ENCODE peak calls at places on chromosomes 6 and 20, in eight cellular contexts. One of them, this sample, is unnamed.

GRCh38 chr20:20641783-20642182 is 70.7 kb downstream of the RALGAPA2 start:
- DNase-seq in AG04450: no peak
- DNase-seq in kidney epithelial cell: no peak
- DNase-seq in PC-3: no peak
- DNase-seq in bronchial epithelial cell: no peak
- DNase-seq in AG09309: no peak
- DNase-seq in heart right ventricle: no peak
- DNase-seq in fibroblast of mammary gland: no peak
- DNase-seq in this sample: no peak

GRCh38 chr6:134235937-134236751 is 81.8 kb downstream of the SGK1 start:
- DNase-seq in fibroblast of mammary gland: peak; percentile 76
- DNase-seq in AG04450: peak; percentile 29
- DNase-seq in heart right ventricle: no peak
- DNase-seq in PC-3: peak; percentile 56
- DNase-seq in AG09309: no peak
- DNase-seq in kidney epithelial cell: peak; percentile 70
- DNase-seq in bronchial epithelial cell: peak; percentile 90
- DNase-seq in this sample: no peak

GRCh38 chr6:89596056-89596455 is 42.5 kb downstream of the LYRM2 start:
- DNase-seq in kidney epithelial cell: no peak
- DNase-seq in bronchial epithelial cell: no peak
- DNase-seq in AG09309: no peak
- DNase-seq in PC-3: no peak
- DNase-seq in fibroblast of mammary gland: no peak
- DNase-seq in AG04450: no peak
- DNase-seq in heart right ventricle: no peak
- DNase-seq in this sample: no peak

GRCh38 chr20:32227744-32228688 is 20.3 kb downstream of the POFUT1 start:
- DNase-seq in PC-3: no peak
- DNase-seq in kidney epithelial cell: no peak
- DNase-seq in AG04450: no peak
- DNase-seq in heart right ventricle: peak; percentile 31
- DNase-seq in fibroblast of mammary gland: no peak
- DNase-seq in bronchial epithelial cell: no peak
- DNase-seq in AG09309: peak; percentile 23
- DNase-seq in this sample: no peak

GRCh38 chr20:6277661-6278060 is 154.8 kb upstream of the FERMT1 start:
- DNase-seq in fibroblast of mammary gland: no peak
- DNase-seq in AG09309: no peak
- DNase-seq in PC-3: no peak
- DNase-seq in heart right ventricle: no peak
- DNase-seq in AG04450: no peak
- DNase-seq in kidney epithelial cell: no peak
- DNase-seq in bronchial epithelial cell: no peak
- DNase-seq in this sample: no peak

GRCh38 chr20:62765021-62765420 is 31.3 kb upstream of the MRGBP start:
- DNase-seq in AG04450: no peak
- DNase-seq in PC-3: no peak
- DNase-seq in fibroblast of mammary gland: no peak
- DNase-seq in kidney epithelial cell: no peak
- DNase-seq in heart right ventricle: no peak
- DNase-seq in AG09309: no peak
- DNase-seq in bronchial epithelial cell: no peak
- DNase-seq in this sample: no peak

GRCh38 chr6:69422474-69422873 is 374.3 kb downstream of the LMBRD1 start:
- DNase-seq in AG09309: no peak
- DNase-seq in fibroblast of mammary gland: no peak
- DNase-seq in bronchial epithelial cell: no peak
- DNase-seq in PC-3: no peak
- DNase-seq in kidney epithelial cell: no peak
- DNase-seq in heart right ventricle: no peak
- DNase-seq in AG04450: no peak
- DNase-seq in this sample: no peak

GRCh38 chr6:75272145-75272840 is 12.3 kb downstream of the TMEM30A start:
- DNase-seq in PC-3: no peak
- DNase-seq in bronchial epithelial cell: peak; percentile 72
- DNase-seq in AG09309: peak; percentile 29
- DNase-seq in kidney epithelial cell: peak; percentile 38
- DNase-seq in heart right ventricle: no peak
- DNase-seq in AG04450: no peak
- DNase-seq in fibroblast of mammary gland: peak; percentile 83
- DNase-seq in this sample: no peak

GRCh38 chr6:41226752-41227151 is 1.4 kb upstream of the TREML4 start:
- DNase-seq in fibroblast of mammary gland: no peak
- DNase-seq in PC-3: peak; percentile 22
- DNase-seq in bronchial epithelial cell: peak; percentile 5
- DNase-seq in AG04450: no peak
- DNase-seq in AG09309: no peak
- DNase-seq in heart right ventricle: no peak
- DNase-seq in kidney epithelial cell: no peak
- DNase-seq in this sample: no peak

GRCh38 chr6:34295721-34296120 is 46.9 kb upstream of the SMIM29 start:
- DNase-seq in kidney epithelial cell: peak; percentile 52
- DNase-seq in AG04450: peak; percentile 6
- DNase-seq in heart right ventricle: no peak
- DNase-seq in AG09309: no peak
- DNase-seq in PC-3: no peak
- DNase-seq in bronchial epithelial cell: no peak
- DNase-seq in fibroblast of mammary gland: no peak
- DNase-seq in this sample: peak; percentile 25

GRCh38 chr20:23081263-23081811 is 4.8 kb downstream of the CD93 start:
- DNase-seq in AG04450: no peak
- DNase-seq in bronchial epithelial cell: no peak
- DNase-seq in PC-3: no peak
- DNase-seq in kidney epithelial cell: no peak
- DNase-seq in heart right ventricle: no peak
- DNase-seq in AG09309: no peak
- DNase-seq in fibroblast of mammary gland: no peak
- DNase-seq in this sample: no peak

GRCh38 chr6:139161169-139161568 is 26.3 kb downstream of the HECA start:
- DNase-seq in AG09309: no peak
- DNase-seq in kidney epithelial cell: peak; percentile 19
- DNase-seq in heart right ventricle: no peak
- DNase-seq in fibroblast of mammary gland: peak; percentile 61
- DNase-seq in AG04450: no peak
- DNase-seq in PC-3: no peak
- DNase-seq in bronchial epithelial cell: peak; percentile 61
- DNase-seq in this sample: peak; percentile 98

GRCh38 chr6:142784344-142784743 is 160.6 kb downstream of the HIVEP2 start:
- DNase-seq in fibroblast of mammary gland: peak; percentile 16
- DNase-seq in PC-3: no peak
- DNase-seq in AG09309: no peak
- DNase-seq in AG04450: no peak
- DNase-seq in heart right ventricle: no peak
- DNase-seq in kidney epithelial cell: no peak
- DNase-seq in bronchial epithelial cell: no peak
- DNase-seq in this sample: no peak

GRCh38 chr20:25007491-25008305 is 15.1 kb upstream of the APMAP start:
- DNase-seq in heart right ventricle: no peak
- DNase-seq in fibroblast of mammary gland: no peak
- DNase-seq in AG04450: no peak
- DNase-seq in bronchial epithelial cell: no peak
- DNase-seq in PC-3: no peak
- DNase-seq in kidney epithelial cell: no peak
- DNase-seq in AG09309: no peak
- DNase-seq in this sample: no peak

GRCh38 chr6:87407531-87407895 is 259 bp upstream of the CFAP206 start:
- DNase-seq in AG04450: no peak
- DNase-seq in heart right ventricle: no peak
- DNase-seq in AG09309: no peak
- DNase-seq in PC-3: peak; percentile 28
- DNase-seq in bronchial epithelial cell: peak; percentile 40
- DNase-seq in fibroblast of mammary gland: peak; percentile 41
- DNase-seq in kidney epithelial cell: no peak
- DNase-seq in this sample: no peak

GRCh38 chr6:90177544-90178293 is 118.9 kb downstream of the BACH2 start:
- DNase-seq in AG04450: no peak
- DNase-seq in heart right ventricle: no peak
- DNase-seq in fibroblast of mammary gland: no peak
- DNase-seq in PC-3: no peak
- DNase-seq in kidney epithelial cell: no peak
- DNase-seq in bronchial epithelial cell: no peak
- DNase-seq in AG09309: no peak
- DNase-seq in this sample: no peak

GRCh38 chr6:43401730-43402129 is 25.6 kb upstream of the ABCC10 start:
- DNase-seq in bronchial epithelial cell: no peak
- DNase-seq in AG04450: no peak
- DNase-seq in fibroblast of mammary gland: no peak
- DNase-seq in AG09309: no peak
- DNase-seq in heart right ventricle: no peak
- DNase-seq in kidney epithelial cell: no peak
- DNase-seq in PC-3: no peak
- DNase-seq in this sample: no peak

GRCh38 chr6:44100088-44100550 is 27.1 kb downstream of the MRPL14 start:
- DNase-seq in fibroblast of mammary gland: peak; percentile 31
- DNase-seq in kidney epithelial cell: no peak
- DNase-seq in bronchial epithelial cell: peak; percentile 39
- DNase-seq in AG04450: no peak
- DNase-seq in AG09309: no peak
- DNase-seq in PC-3: peak; percentile 67
- DNase-seq in heart right ventricle: no peak
- DNase-seq in this sample: peak; percentile 29

GRCh38 chr6:17923401-17923863 is 64.0 kb downstream of the KIF13A start:
- DNase-seq in heart right ventricle: no peak
- DNase-seq in AG09309: no peak
- DNase-seq in kidney epithelial cell: no peak
- DNase-seq in PC-3: no peak
- DNase-seq in AG04450: no peak
- DNase-seq in fibroblast of mammary gland: no peak
- DNase-seq in bronchial epithelial cell: no peak
- DNase-seq in this sample: no peak

DNA sequence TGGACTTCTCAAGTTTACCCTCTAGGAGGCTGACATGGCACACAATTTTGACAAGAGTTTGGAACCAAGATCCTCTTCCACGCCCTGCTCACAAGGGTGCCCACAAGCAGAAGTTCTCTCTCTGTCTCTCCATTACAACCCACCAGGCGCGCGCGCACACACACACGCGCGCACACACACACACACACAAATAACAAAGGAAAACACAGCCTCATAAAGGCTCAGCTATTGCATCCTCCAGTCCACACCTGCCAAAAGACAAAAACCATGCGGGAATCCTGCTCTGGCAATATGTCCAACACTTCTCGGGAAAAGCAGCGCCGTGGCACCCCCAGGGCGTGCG is 870 bp downstream of the PAK5 start:
- DNase-seq in AG09309: no peak
- DNase-seq in heart right ventricle: no peak
- DNase-seq in PC-3: no peak
- DNase-seq in kidney epithelial cell: no peak
- DNase-seq in fibroblast of mammary gland: no peak
- DNase-seq in bronchial epithelial cell: peak; percentile 1
- DNase-seq in AG04450: no peak
- DNase-seq in this sample: no peak
- H3K4me3 ChIP-seq in AG09309: no peak overlapping the region
- H3K4me3 ChIP-seq in heart right ventricle: no peak overlapping the region
- H3K4me3 ChIP-seq in PC-3: no peak overlapping the region
- H3K4me3 ChIP-seq in kidney epithelial cell: peak overlapping the region; percentile 28
- H3K4me3 ChIP-seq in fibroblast of mammary gland: no peak overlapping the region
- H3K4me3 ChIP-seq in bronchial epithelial cell: peak overlapping the region; percentile 42
- H3K4me3 ChIP-seq in AG04450: no peak overlapping the region
- H3K4me3 ChIP-seq in this sample: no peak overlapping the region

GRCh38 chr6:32945106-32945761 is 4.4 kb upstream of the HLA-DMB start:
- DNase-seq in AG09309: no peak
- DNase-seq in kidney epithelial cell: no peak
- DNase-seq in PC-3: no peak
- DNase-seq in bronchial epithelial cell: no peak
- DNase-seq in AG04450: no peak
- DNase-seq in heart right ventricle: no peak
- DNase-seq in fibroblast of mammary gland: peak; percentile 6
- DNase-seq in this sample: no peak

GRCh38 chr6:32942555-32942954 is 1.7 kb upstream of the HLA-DMB start:
- DNase-seq in kidney epithelial cell: no peak
- DNase-seq in PC-3: no peak
- DNase-seq in AG09309: no peak
- DNase-seq in AG04450: no peak
- DNase-seq in bronchial epithelial cell: no peak
- DNase-seq in fibroblast of mammary gland: no peak
- DNase-seq in heart right ventricle: no peak
- DNase-seq in this sample: no peak

GRCh38 chr6:32945953-32946352 is 5.1 kb upstream of the HLA-DMB start:
- DNase-seq in bronchial epithelial cell: no peak
- DNase-seq in fibroblast of mammary gland: no peak
- DNase-seq in heart right ventricle: no peak
- DNase-seq in AG09309: no peak
- DNase-seq in AG04450: no peak
- DNase-seq in PC-3: no peak
- DNase-seq in kidney epithelial cell: no peak
- DNase-seq in this sample: no peak

GRCh38 chr6:32944265-32944664 is 3.4 kb upstream of the HLA-DMB start:
- DNase-seq in fibroblast of mammary gland: no peak
- DNase-seq in bronchial epithelial cell: no peak
- DNase-seq in PC-3: no peak
- DNase-seq in AG09309: no peak
- DNase-seq in AG04450: no peak
- DNase-seq in kidney epithelial cell: no peak
- DNase-seq in heart right ventricle: no peak
- DNase-seq in this sample: peak; percentile 69

GRCh38 chr6:32943864-32944263 is 3.0 kb upstream of the HLA-DMB start:
- DNase-seq in bronchial epithelial cell: no peak
- DNase-seq in PC-3: no peak
- DNase-seq in kidney epithelial cell: no peak
- DNase-seq in heart right ventricle: no peak
- DNase-seq in AG09309: no peak
- DNase-seq in AG04450: no peak
- DNase-seq in fibroblast of mammary gland: no peak
- DNase-seq in this sample: no peak
- H3K4me3 ChIP-seq in bronchial epithelial cell: no peak overlapping the region
- H3K4me3 ChIP-seq in PC-3: no peak overlapping the region
- H3K4me3 ChIP-seq in kidney epithelial cell: no peak overlapping the region
- H3K4me3 ChIP-seq in heart right ventricle: no peak overlapping the region
- H3K4me3 ChIP-seq in AG09309: no peak overlapping the region
- H3K4me3 ChIP-seq in AG04450: no peak overlapping the region
- H3K4me3 ChIP-seq in fibroblast of mammary gland: no peak overlapping the region
- H3K4me3 ChIP-seq in this sample: peak overlapping the region; percentile 30

GRCh38 chr6:152948150-152948768 is 34.6 kb downstream of the FBXO5 start:
- DNase-seq in PC-3: peak; percentile 66
- DNase-seq in fibroblast of mammary gland: peak; percentile 64
- DNase-seq in AG04450: peak; percentile 3
- DNase-seq in bronchial epithelial cell: peak; percentile 47
- DNase-seq in AG09309: peak; percentile 14
- DNase-seq in heart right ventricle: no peak
- DNase-seq in kidney epithelial cell: no peak
- DNase-seq in this sample: peak; percentile 35
- H3K4me3 ChIP-seq in PC-3: peak overlapping the region; percentile 59
- H3K4me3 ChIP-seq in fibroblast of mammary gland: no peak overlapping the region
- H3K4me3 ChIP-seq in AG04450: no peak overlapping the region
- H3K4me3 ChIP-seq in bronchial epithelial cell: no peak overlapping the region
- H3K4me3 ChIP-seq in AG09309: no peak overlapping the region
- H3K4me3 ChIP-seq in heart right ventricle: no peak overlapping the region
- H3K4me3 ChIP-seq in kidney epithelial cell: no peak overlapping the region
- H3K4me3 ChIP-seq in this sample: no peak overlapping the region

DNA sequence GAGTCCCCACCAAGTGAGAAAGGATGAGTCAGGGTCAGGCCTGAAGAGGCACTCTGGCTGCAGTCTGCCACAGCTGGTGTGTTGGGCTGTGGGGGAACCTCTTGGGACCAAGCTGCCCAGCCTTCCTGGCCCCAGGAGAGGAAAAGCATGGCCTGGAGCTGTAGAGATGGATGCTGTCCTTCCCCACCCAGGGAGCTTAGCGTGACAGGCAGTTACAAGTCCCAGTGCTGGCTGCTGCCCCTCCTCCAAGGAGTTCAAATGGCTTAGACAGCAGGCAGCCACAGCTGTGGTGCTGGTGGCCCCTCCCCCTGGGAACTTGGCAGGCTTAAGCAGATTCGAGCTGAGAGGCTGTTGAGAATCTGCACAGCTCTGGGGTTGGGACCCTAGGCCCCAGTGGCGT is 253.2 kb downstream of the PLCB1 start:
- DNase-seq in kidney epithelial cell: no peak
- DNase-seq in heart right ventricle: peak; percentile 31
- DNase-seq in PC-3: no peak
- DNase-seq in fibroblast of mammary gland: peak; percentile 48
- DNase-seq in bronchial epithelial cell: no peak
- DNase-seq in AG04450: peak; percentile 15
- DNase-seq in AG09309: no peak
- DNase-seq in this sample: peak; percentile 85
- H3K4me3 ChIP-seq in kidney epithelial cell: no peak overlapping the region
- H3K4me3 ChIP-seq in heart right ventricle: no peak overlapping the region
- H3K4me3 ChIP-seq in PC-3: no peak overlapping the region
- H3K4me3 ChIP-seq in fibroblast of mammary gland: no peak overlapping the region
- H3K4me3 ChIP-seq in bronchial epithelial cell: no peak overlapping the region
- H3K4me3 ChIP-seq in AG04450: no peak overlapping the region
- H3K4me3 ChIP-seq in AG09309: no peak overlapping the region
- H3K4me3 ChIP-seq in this sample: no peak overlapping the region